ENCODE peak calls at places on chromosomes 1 and 21, in seven cellular contexts. D is colonic mucosa, R is ascending aorta, U is lower lobe of right lung, V is ovary, A is esophagus squamous epithelium, Y is hepatocyte. B is an unnamed sample.
A peak's percentile ranks its signal among the peaks of the same experiment; 100 is the strongest.

GRCh38 chr1:2208309-2209239 is 14.0 kb upstream of the FAAP20 start:
- DNase-seq in D (peak; percentile 56), V (peak; percentile 72), Y (peak; percentile 85), U (peak; percentile 86), R (peak; percentile 97), A (no peak), B (peak; percentile 59)

GRCh38 chr1:226629896-226630550 is 81.5 kb downstream of the STUM start:
- DNase-seq in U (peak; percentile 19), D (no peak), Y (no peak), R (peak; percentile 53), A (no peak), V (no peak), B (peak; percentile 35)

GRCh38 chr1:228830954-228831481 is 95.7 kb downstream of the RHOU start:
- DNase-seq in R (no peak), Y (peak; percentile 69), A (no peak), V (no peak), D (no peak), U (no peak), B (no peak)

GRCh38 chr1:30506785-30507312 is 216.5 kb downstream of the MATN1 start:
- DNase-seq in D (no peak), V (no peak), A (no peak), Y (no peak), U (no peak), R (no peak), B (no peak)

GRCh38 chr1:87061742-87062156 is 147.3 kb downstream of the HS2ST1 start:
- DNase-seq in D (no peak), R (no peak), A (no peak), V (no peak), Y (no peak), U (no peak), B (no peak)

GRCh38 chr1:54846301-54846700 is 40.7 kb downstream of the DHCR24 start:
- DNase-seq in Y (no peak), V (no peak), A (no peak), R (no peak), D (no peak), U (no peak), B (no peak)

GRCh38 chr1:12179111-12179519 is 12.3 kb downstream of the TNFRSF1B start:
- DNase-seq in Y (no peak), V (no peak), A (no peak), U (no peak), D (no peak), R (peak; percentile 79), B (no peak)

GRCh38 chr1:198449281-198449680 is 91.2 kb downstream of the ATP6V1G3 start:
- DNase-seq in D (no peak), Y (peak; percentile 15), V (no peak), R (no peak), A (no peak), U (no peak), B (no peak)

GRCh38 chr21:16605588-16605987 is 875.8 kb downstream of the USP25 start:
- DNase-seq in A (no peak), V (no peak), Y (no peak), U (no peak), R (no peak), D (no peak), B (no peak)

GRCh38 chr1:111702504-111703050 is 36.6 kb downstream of the INKA2 start:
- DNase-seq in Y (no peak), U (no peak), A (no peak), R (no peak), V (no peak), D (no peak), B (no peak)
- H3K36me3 ChIP-seq in Y (no peaks in the 10 kb centered on the region), U (peaks cover 99% of the 10 kb centered on the region), A (peaks cover 100% of the 10 kb centered on the region), R (peaks cover 50% of the 10 kb centered on the region), V (no peaks in the 10 kb centered on the region), D (peaks cover 14% of the 10 kb centered on the region), B (no peaks in the 10 kb centered on the region)

GRCh38 chr21:44066116-44066515 is 41.1 kb upstream of the PWP2 start:
- DNase-seq in D (no peak), V (no peak), R (peak; percentile 31), U (no peak), A (no peak), Y (no peak), B (no peak)
- H3K27ac ChIP-seq in D (peak overlapping the region; percentile 17), V (no peak overlapping the region), R (no peak overlapping the region), U (no peak overlapping the region), A (no peak overlapping the region), Y (peak overlapping the region; percentile 1), B (no peak overlapping the region)

GRCh38 chr1:218945050-218945449 is 228.6 kb upstream of the LYPLAL1 start:
- DNase-seq in R (no peak), D (no peak), Y (no peak), U (no peak), A (no peak), V (no peak), B (no peak)
- H3K36me3 ChIP-seq in R (no peaks in the 10 kb centered on the region), D (no peaks in the 10 kb centered on the region), Y (no peaks in the 10 kb centered on the region), U (no peaks in the 10 kb centered on the region), A (no peaks in the 10 kb centered on the region), V (no peaks in the 10 kb centered on the region), B (no peaks in the 10 kb centered on the region)

DNA sequence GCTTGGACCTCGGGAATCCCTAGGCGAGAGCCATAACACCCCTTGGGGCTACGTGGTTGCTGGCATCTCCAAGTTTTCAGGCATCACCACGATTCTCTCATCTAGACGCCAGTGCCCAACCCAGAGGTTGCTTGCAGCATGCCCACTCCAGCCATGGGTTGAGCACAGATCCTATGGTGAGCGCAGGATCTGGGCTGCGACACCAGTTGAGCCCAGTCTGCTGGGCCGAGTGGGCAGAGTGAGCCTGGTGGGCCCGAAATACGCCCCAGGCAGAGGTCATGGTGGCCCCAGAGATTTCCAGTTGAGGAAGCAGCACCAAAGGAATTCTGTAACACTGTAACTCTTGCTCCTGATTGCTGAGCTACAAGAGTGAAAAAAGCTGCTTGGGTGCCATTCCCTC is 46.1 kb upstream of the GRIK1 start:
- DNase-seq in U (no peak), D (no peak), A (no peak), Y (no peak), R (no peak), V (no peak), B (no peak)
- H3K27ac ChIP-seq in U (no peak overlapping the region), D (no peak overlapping the region), A (no peak overlapping the region), Y (no peak overlapping the region), R (no peak overlapping the region), V (no peak overlapping the region), B (no peak overlapping the region)

GRCh38 chr1:39573097-39573465 is 3.5 kb downstream of the PABPC4 start:
- DNase-seq in A (no peak), U (no peak), D (no peak), Y (no peak), R (no peak), V (no peak), B (no peak)

GRCh38 chr1:39569034-39569433 is 7.6 kb downstream of the PABPC4 start:
- DNase-seq in U (no peak), D (no peak), Y (no peak), V (no peak), A (no peak), R (no peak), B (no peak)

GRCh38 chr1:39570477-39571177 is 6.0 kb downstream of the PABPC4 start:
- DNase-seq in A (no peak), Y (no peak), R (no peak), D (no peak), V (no peak), U (no peak), B (no peak)

GRCh38 chr1:39572379-39573096 is 4.1 kb downstream of the PABPC4 start:
- DNase-seq in D (no peak), R (no peak), Y (no peak), U (no peak), V (no peak), A (no peak), B (no peak)

GRCh38 chr1:39571178-39571483 is 5.5 kb downstream of the PABPC4 start:
- DNase-seq in V (no peak), U (no peak), A (no peak), Y (no peak), R (no peak), D (no peak), B (no peak)
- H3K36me3 ChIP-seq in V (peaks cover 2% of the 10 kb centered on the region), U (peaks cover 81% of the 10 kb centered on the region), A (peaks cover 82% of the 10 kb centered on the region), Y (peaks cover 10% of the 10 kb centered on the region), R (peaks cover 65% of the 10 kb centered on the region), D (peaks cover 22% of the 10 kb centered on the region), B (peaks cover 74% of the 10 kb centered on the region)

GRCh38 chr1:91501527-91501859 is 842 bp downstream of the CDC7 start:
- DNase-seq in Y (no peak), V (no peak), U (no peak), A (no peak), R (no peak), D (no peak), B (no peak)

GRCh38 chr1:91499346-91499745 is 1.3 kb upstream of the CDC7 start:
- DNase-seq in D (no peak), U (no peak), Y (no peak), A (no peak), R (no peak), V (no peak), B (no peak)

GRCh38 chr1:91502138-91502881 is 1.7 kb downstream of the CDC7 start:
- DNase-seq in A (no peak), D (no peak), V (no peak), R (no peak), U (no peak), Y (no peak), B (no peak)

GRCh38 chr1:91499904-91500755 is 521 bp upstream of the CDC7 start:
- DNase-seq in Y (no peak), R (no peak), A (no peak), U (no peak), D (no peak), V (no peak), B (no peak)

DNA sequence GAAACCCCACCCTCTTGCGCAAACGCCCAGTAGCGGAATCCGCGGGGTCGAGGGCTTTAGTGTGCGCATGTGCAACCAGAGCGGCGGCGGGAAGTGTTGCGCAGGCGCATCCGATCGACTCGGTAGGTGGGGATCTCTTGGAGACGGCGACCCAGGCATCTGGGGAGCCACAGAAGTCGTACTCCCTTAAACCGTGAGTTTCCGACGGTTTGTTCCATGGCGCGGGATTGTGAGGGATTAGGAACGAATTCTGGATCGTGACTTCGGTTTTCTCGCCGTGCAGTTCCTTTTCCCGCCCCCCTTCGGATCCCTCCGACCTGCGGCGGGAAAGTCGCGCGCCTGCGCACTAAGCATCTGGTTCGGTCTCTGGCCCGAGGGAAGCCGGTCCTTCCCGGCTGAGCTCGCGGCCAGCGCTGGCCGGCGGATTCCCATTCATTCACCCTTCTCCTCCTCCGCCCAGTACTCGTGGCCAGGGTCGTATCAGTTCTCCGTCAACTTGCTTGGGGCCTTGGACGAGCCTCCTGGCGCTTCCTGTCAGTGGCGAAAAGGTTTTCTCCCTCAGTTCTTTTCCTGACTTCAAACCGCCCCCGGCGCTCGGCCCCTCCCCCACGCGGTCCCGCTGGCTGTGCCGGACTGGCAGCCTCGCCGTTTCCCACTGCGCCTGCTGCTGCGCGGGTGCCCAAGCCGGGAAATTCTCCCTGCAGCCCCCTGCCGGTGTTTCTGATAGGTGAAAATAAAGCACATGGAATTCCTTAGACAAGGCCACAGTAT is at the start of gene CDC7:
- DNase-seq in V (peak; percentile 95), R (peak; percentile 94), Y (peak; percentile 95), A (peak; percentile 32), U (peak; percentile 92), D (peak; percentile 92), B (peak; percentile 94)
- H3K27ac ChIP-seq in V (peak within 1 kb of the TSS; percentile 77), R (peak within 1 kb of the TSS; percentile 78), Y (peak within 1 kb of the TSS; percentile 90), A (peak within 1 kb of the TSS; percentile 89), U (peak within 1 kb of the TSS; percentile 66), D (peak within 1 kb of the TSS; percentile 76), B (peak within 1 kb of the TSS; percentile 51)

B was measured in psoas muscle.